ENCODE peak calls at places on chromosome 6, in ten cellular contexts. W is CD8-positive, alpha-beta memory T cell; R is suprapubic skin; C is stomach; G is fibroblast of lung; V is trophoblast cell; B is AG04450; Y is spleen; J is mammary epithelial cell; T is neural progenitor cell. S is an unnamed sample. For H3K9me3, the result is how much of the 10 kb centered on the place peaks cover.

GRCh38 chr6:5214570-5215052 is 46.1 kb downstream of the LYRM4 start:
- DNase-seq in J (peak), G (no peak), V (peak), T (peak), C (no peak), Y (no peak), W (no peak), R (no peak), B (peak), S (no peak)

GRCh38 chr6:20876016-20876415 is 341.8 kb downstream of the CDKAL1 start:
- DNase-seq in Y (no peak), C (no peak), B (peak), W (no peak), G (peak), R (no peak), T (peak), V (no peak), J (peak), S (no peak)

GRCh38 chr6:81911446-81911845 is 159.0 kb upstream of the TENT5A start:
- DNase-seq in V (no peak), Y (no peak), W (no peak), C (no peak), G (no peak), B (no peak), J (no peak), R (no peak), T (no peak), S (no peak)

GRCh38 chr6:16769986-16770376 is 8.7 kb upstream of the ATXN1 start:
- DNase-seq in C (no peak), G (peak), W (no peak), T (no peak), Y (no peak), B (peak), R (no peak), J (peak), V (no peak), S (no peak)

GRCh38 chr6:21800948-21801438 is 207.4 kb downstream of the SOX4 start:
- DNase-seq in T (no peak), J (no peak), W (no peak), R (no peak), C (no peak), B (no peak), Y (no peak), G (peak), V (peak), S (no peak)

GRCh38 chr6:125867483-125867935 is 76.7 kb downstream of the NCOA7 start:
- DNase-seq in B (peak), V (peak), T (peak), Y (no peak), G (peak), J (peak), W (no peak), R (no peak), C (no peak), S (no peak)

GRCh38 chr6:41636803-41637178 is 1.5 kb upstream of the MDFI start:
- DNase-seq in Y (peak), V (peak), G (peak), B (no peak), T (peak), W (no peak), J (peak), R (peak), C (peak), S (peak)

GRCh38 chr6:161139766-161140553 is 133.9 kb downstream of the AGPAT4 start:
- DNase-seq in Y (no peak), G (peak), V (no peak), W (no peak), B (no peak), J (no peak), R (no peak), T (no peak), C (peak), S (no peak)

GRCh38 chr6:39669117-39669690 is 56.0 kb downstream of the KIF6 start:
- DNase-seq in C (no peak), Y (no peak), T (no peak), R (no peak), V (no peak), B (no peak), J (no peak), G (peak), W (no peak), S (no peak)

GRCh38 chr6:85360794-85361642 is 88.9 kb upstream of the NT5E start:
- DNase-seq in Y (no peak), J (peak), W (no peak), C (no peak), T (no peak), V (peak), R (no peak), G (peak), B (peak), S (no peak)

GRCh38 chr6:139027620-139028182 is 844 bp upstream of the ABRACL start:
- DNase-seq in R (no peak), W (no peak), Y (no peak), B (no peak), T (peak), G (peak), J (peak), C (peak), V (no peak), S (peak)

GRCh38 chr6:58198301-58198700 is 880.9 kb downstream of the PRIM2 start:
- DNase-seq in G (no peak), B (no peak), R (no peak), J (peak), T (no peak), Y (no peak), W (no peak), V (no peak), C (no peak), S (no peak)

GRCh38 chr6:34115396-34116314 is 30.2 kb downstream of the GRM4 start:
- DNase-seq in J (no peak), C (no peak), T (peak), R (no peak), G (peak), Y (no peak), V (no peak), B (no peak), W (no peak), S (no peak)

GRCh38 chr6:156840136-156840535 is 63.0 kb downstream of the ARID1B start:
- DNase-seq in W (no peak), B (no peak), C (no peak), V (no peak), J (no peak), Y (no peak), T (no peak), R (no peak), G (no peak), S (no peak)

GRCh38 chr6:126033696-126034095 is 47.4 kb downstream of the TRMT11 start:
- DNase-seq in J (peak), B (peak), V (no peak), G (peak), W (no peak), T (peak), C (no peak), Y (no peak), R (no peak), S (peak)

GRCh38 chr6:17621003-17621402 is 20.9 kb downstream of the FAM8A1 start:
- DNase-seq in T (no peak), G (peak), V (no peak), B (no peak), R (no peak), J (no peak), W (no peak), C (no peak), Y (no peak), S (no peak)

GRCh38 chr6:53728570-53729194 is 63.1 kb upstream of the KLHL31 start:
- DNase-seq in B (peak), R (no peak), C (peak), Y (no peak), G (peak), J (peak), T (peak), V (peak), W (peak), S (peak)

GRCh38 chr6:15036690-15037245 is 209.1 kb upstream of the JARID2 start:
- DNase-seq in Y (no peak), J (no peak), B (no peak), C (peak), T (peak), V (peak), G (no peak), W (no peak), R (no peak), S (no peak)

GRCh38 chr6:44667668-44668390 is 280.3 kb downstream of the CDC5L start:
- DNase-seq in J (no peak), Y (no peak), T (peak), R (no peak), V (peak), G (no peak), C (peak), W (no peak), B (no peak), S (peak)

GRCh38 chr6:31575952-31576684 is 753 bp downstream of the TNF start:
- DNase-seq in V (no peak), T (no peak), C (no peak), J (no peak), G (no peak), B (no peak), W (no peak), Y (no peak), R (no peak), S (no peak)

GRCh38 chr6:134446228-134446848 is 128.4 kb upstream of the SGK1 start:
- DNase-seq in R (no peak), Y (no peak), W (no peak), G (peak), J (no peak), V (no peak), B (no peak), T (no peak), C (no peak), S (no peak)

GRCh38 chr6:1760876-1761275 is 151.2 kb downstream of the FOXC1 start:
- DNase-seq in R (no peak), T (no peak), G (no peak), C (no peak), V (no peak), W (no peak), Y (no peak), B (no peak), J (no peak), S (no peak)

GRCh38 chr6:96990989-96991388 is 66.5 kb downstream of the KLHL32 start:
- DNase-seq in C (no peak), V (no peak), Y (no peak), R (no peak), B (no peak), W (no peak), T (no peak), G (no peak), J (no peak), S (no peak)

GRCh38 chr6:31308050-31308844 is 36.4 kb upstream of the HLA-C start:
- DNase-seq in R (no peak), W (peak), J (peak), G (no peak), B (no peak), T (peak), Y (peak), V (peak), C (peak), S (peak)

GRCh38 chr6:33428219-33428890 is 8.5 kb downstream of the SYNGAP1 start:
- DNase-seq in C (no peak), G (no peak), V (peak), J (peak), R (no peak), Y (peak), T (peak), W (no peak), B (no peak), S (peak)

GRCh38 chr6:110341671-110342304 is 16.4 kb downstream of the METTL24 start:
- DNase-seq in B (no peak), V (peak), Y (no peak), W (no peak), G (no peak), C (no peak), R (no peak), T (peak), J (no peak), S (no peak)

GRCh38 chr6:153312633-153313032 is 181.6 kb upstream of the RGS17 start:
- DNase-seq in W (peak), R (no peak), Y (no peak), C (peak), B (no peak), V (no peak), T (peak), J (peak), G (peak), S (peak)

GRCh38 chr6:113626470-113626869 is 230.7 kb upstream of the MARCKS start:
- DNase-seq in J (no peak), C (no peak), V (no peak), Y (no peak), T (no peak), B (no peak), R (no peak), W (no peak), G (no peak), S (no peak)

GRCh38 chr6:152401978-152402377 is 235.2 kb downstream of the SYNE1 start:
- DNase-seq in C (no peak), G (peak), J (peak), Y (no peak), T (no peak), B (no peak), V (peak), R (no peak), W (no peak), S (no peak)

GRCh38 chr6:160348552-160349441 is 619 bp downstream of the SLC22A3 start:
- DNase-seq in R (no peak), J (peak), Y (no peak), G (peak), T (peak), V (peak), C (peak), W (no peak), B (no peak), S (peak)

GRCh38 chr6:33962186-33962585 is 158.4 kb upstream of the MLN start:
- DNase-seq in R (peak), T (no peak), W (no peak), B (no peak), J (peak), C (no peak), Y (peak), G (peak), V (no peak), S (no peak)

DNA sequence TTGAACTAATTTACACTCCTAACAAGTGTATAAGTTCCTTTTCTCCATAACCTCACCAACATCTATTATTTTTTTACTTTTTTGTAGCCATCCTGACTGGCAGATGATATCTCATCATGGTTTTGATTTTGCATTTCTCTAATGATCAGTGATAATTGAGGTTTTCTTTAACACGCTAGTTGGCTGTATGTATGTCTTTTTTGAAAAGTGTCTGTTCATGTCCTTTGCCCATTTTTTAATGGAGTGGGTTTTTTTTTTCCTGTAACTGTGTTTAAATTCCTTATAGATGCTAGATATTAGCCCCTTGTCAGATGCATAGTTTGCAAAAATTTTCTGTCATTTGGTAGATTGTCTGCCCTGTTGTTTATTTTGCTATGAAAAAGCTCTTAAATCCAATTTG is 39.6 kb upstream of the TRIM39 start:
- DNase-seq in B (no peak), G (no peak), W (no peak), V (no peak), Y (no peak), T (no peak), R (no peak), C (no peak), J (no peak), S (no peak)
- H3K9me3 ChIP-seq in B (under half), G (under half), W (under half), V (under half), Y (half or more), T (under half), R (under half), C (under half), J (under half), S (under half)

DNA sequence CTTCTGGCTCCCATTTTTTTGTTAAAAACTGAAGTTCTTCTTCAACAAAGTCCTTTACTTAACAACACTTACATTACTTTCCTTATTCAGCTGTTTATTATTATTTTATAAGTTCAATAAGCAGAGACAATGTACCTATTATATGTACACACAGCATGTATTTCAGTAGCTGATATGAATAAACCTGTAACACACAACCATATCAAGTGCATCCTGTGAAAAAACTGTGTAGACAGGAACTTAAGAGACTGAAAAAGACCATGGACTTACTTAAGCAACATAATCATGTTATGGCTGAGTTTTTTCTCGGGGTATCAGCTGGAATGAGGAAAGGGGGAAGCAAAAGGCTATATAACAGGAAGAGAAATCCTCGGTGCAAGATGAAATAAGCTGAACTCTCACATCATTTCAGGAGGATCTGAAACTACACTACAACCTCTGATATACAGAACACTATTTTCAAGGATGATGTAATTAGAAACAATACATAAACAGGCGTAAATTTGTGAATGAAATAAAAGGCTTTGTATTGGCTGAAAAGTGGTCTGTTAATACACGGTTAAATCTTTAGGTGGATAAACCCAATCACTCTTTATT is 70.9 kb downstream of the REV3L start:
- DNase-seq in G (no peak), B (no peak), R (no peak), V (no peak), C (no peak), J (no peak), W (no peak), T (no peak), Y (no peak), S (no peak)
- H3K9me3 ChIP-seq in G (under half), B (under half), R (under half), V (under half), C (under half), J (under half), W (under half), T (under half), Y (under half), S (under half)

GRCh38 chr6:99608059-99608885 is 1.6 kb downstream of the PRDM13 start:
- DNase-seq in Y (no peak), R (no peak), T (peak), B (no peak), G (no peak), V (no peak), W (no peak), J (no peak), C (no peak), S (no peak)

GRCh38 chr6:99605911-99606669 is 543 bp upstream of the PRDM13 start:
- DNase-seq in Y (no peak), R (no peak), W (no peak), G (no peak), T (no peak), J (no peak), B (no peak), V (no peak), C (no peak), S (no peak)

GRCh38 chr6:99608886-99609482 is 2.4 kb downstream of the PRDM13 start:
- DNase-seq in Y (no peak), B (no peak), J (no peak), R (no peak), W (no peak), V (no peak), T (no peak), C (no peak), G (no peak), S (no peak)

GRCh38 chr6:99606670-99607415 is at the start of gene PRDM13:
- DNase-seq in Y (no peak), J (no peak), T (peak), R (no peak), V (no peak), G (no peak), B (no peak), W (no peak), C (no peak), S (no peak)

GRCh38 chr6:99607416-99608036 is 893 bp downstream of the PRDM13 start:
- DNase-seq in R (no peak), G (no peak), T (peak), W (no peak), B (no peak), J (no peak), C (no peak), Y (no peak), V (no peak), S (no peak)
- H3K9me3 ChIP-seq in R (under half), G (under half), T (under half), W (under half), B (under half), J (under half), C (under half), Y (under half), V (under half), S (under half)

GRCh38 chr6:119423996-119424395 is 74.4 kb upstream of the MAN1A1 start:
- DNase-seq in Y (no peak), T (no peak), G (no peak), J (no peak), V (no peak), W (no peak), C (no peak), B (no peak), R (no peak), S (no peak)
- H3K9me3 ChIP-seq in Y (under half), T (under half), G (under half), J (under half), V (under half), W (under half), C (under half), B (under half), R (under half), S (under half)

DNA sequence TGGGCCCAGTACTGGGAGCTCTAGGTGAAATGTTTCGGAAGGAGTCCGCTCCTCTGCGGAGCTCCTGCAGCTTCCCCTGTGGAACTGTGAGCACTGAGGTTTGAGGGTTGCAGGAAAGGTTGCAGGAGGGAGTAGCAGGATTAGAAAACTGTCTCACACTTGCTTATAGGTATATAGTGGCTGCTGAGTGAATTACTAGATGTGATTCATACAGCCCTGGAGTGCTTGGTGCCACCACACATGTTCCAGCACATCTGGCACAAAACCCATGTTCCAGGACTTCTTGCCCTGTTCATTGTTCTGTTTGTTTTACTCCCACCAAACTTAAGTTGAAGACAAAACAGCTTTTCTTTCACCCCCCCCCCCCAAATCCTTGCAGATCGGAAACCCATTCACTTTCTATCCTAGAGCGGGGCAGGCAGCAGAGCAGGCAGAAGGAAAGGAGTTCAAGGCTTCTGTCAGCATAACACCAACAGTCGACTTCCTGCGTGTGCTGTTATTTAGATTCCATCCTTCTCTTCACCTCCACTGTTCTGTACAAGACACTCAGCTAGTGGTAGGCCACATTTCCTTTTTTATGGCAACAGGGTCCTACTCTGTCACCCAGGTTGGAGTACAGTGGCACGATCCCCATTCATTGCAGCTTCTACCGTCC is 669 bp upstream of the PEX6 start:
- DNase-seq in V (no peak), R (no peak), B (no peak), T (no peak), J (peak), W (no peak), C (no peak), Y (no peak), G (peak), S (no peak)
- H3K9me3 ChIP-seq in V (under half), R (under half), B (under half), T (under half), J (under half), W (under half), C (under half), Y (under half), G (under half), S (under half)

GRCh38 chr6:27451660-27452390 is 21.1 kb downstream of the ZNF184 start:
- DNase-seq in T (no peak), Y (no peak), C (no peak), W (no peak), J (no peak), R (no peak), G (no peak), B (no peak), V (peak), S (no peak)

GRCh38 chr6:27442932-27443331 is 30.0 kb downstream of the ZNF184 start:
- DNase-seq in W (no peak), C (no peak), Y (no peak), G (no peak), J (no peak), R (no peak), B (no peak), V (no peak), T (no peak), S (no peak)

GRCh38 chr6:27452496-27452897 is 20.4 kb downstream of the ZNF184 start:
- DNase-seq in R (no peak), V (no peak), W (no peak), J (no peak), B (no peak), T (no peak), Y (no peak), C (no peak), G (peak), S (no peak)

DNA sequence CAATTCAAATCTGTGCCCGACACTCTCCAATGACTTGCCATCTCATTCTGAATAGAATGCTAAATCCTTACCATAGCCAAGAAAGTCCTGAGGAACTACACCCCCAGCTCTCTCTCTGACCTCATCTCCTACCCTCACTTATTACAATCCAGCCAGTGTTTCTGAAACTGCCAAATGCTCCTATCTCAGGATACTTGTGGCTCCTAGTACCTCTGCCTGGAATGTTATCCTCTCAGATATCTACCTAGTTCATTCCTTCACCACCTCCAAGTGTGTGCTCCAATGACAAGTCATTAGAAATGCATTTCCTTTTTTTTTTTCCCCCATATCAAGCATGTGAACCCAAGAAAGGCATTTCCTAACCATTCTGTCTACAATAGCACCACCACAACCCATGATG is 24.4 kb downstream of the ZNF184 start:
- DNase-seq in G (no peak), Y (no peak), V (peak), C (no peak), T (no peak), R (no peak), W (no peak), J (no peak), B (no peak), S (no peak)
- H3K9me3 ChIP-seq in G (under half), Y (half or more), V (under half), C (under half), T (under half), R (half or more), W (half or more), J (half or more), B (under half), S (under half)

S was measured in Peyer's patch.